ENCODE peak calls at places on chromosomes 11 and 22, in eight cellular contexts. One of them, this sample, is unnamed. For H3K27me3, the result is how much of the 10 kb centered on the place peaks cover.

GRCh38 chr11:61783717-61784505 is 8.5 kb downstream of the TMEM258 start:
- DNase-seq in sigmoid colon: no peak
- DNase-seq in gastrocnemius medialis: no peak
- DNase-seq in effector memory CD4-positive, alpha-beta T cell: no peak
- DNase-seq in SJCRH30: peak
- DNase-seq in naive thymus-derived CD4-positive, alpha-beta T cell: no peak
- DNase-seq in right lobe of liver: no peak
- DNase-seq in cardiac muscle cell: peak
- DNase-seq in this sample: no peak

GRCh38 chr11:69674267-69674885 is 777 bp downstream of the LTO1 start:
- DNase-seq in right lobe of liver: no peak
- DNase-seq in cardiac muscle cell: peak
- DNase-seq in SJCRH30: no peak
- DNase-seq in sigmoid colon: peak
- DNase-seq in gastrocnemius medialis: peak
- DNase-seq in naive thymus-derived CD4-positive, alpha-beta T cell: no peak
- DNase-seq in effector memory CD4-positive, alpha-beta T cell: no peak
- DNase-seq in this sample: no peak

GRCh38 chr22:29916007-29916544 is 33.1 kb downstream of the MTMR3 start:
- DNase-seq in right lobe of liver: no peak
- DNase-seq in sigmoid colon: no peak
- DNase-seq in cardiac muscle cell: no peak
- DNase-seq in gastrocnemius medialis: no peak
- DNase-seq in SJCRH30: no peak
- DNase-seq in effector memory CD4-positive, alpha-beta T cell: no peak
- DNase-seq in naive thymus-derived CD4-positive, alpha-beta T cell: no peak
- DNase-seq in this sample: no peak

GRCh38 chr11:35364101-35364780 is 55.1 kb downstream of the SLC1A2 start:
- DNase-seq in naive thymus-derived CD4-positive, alpha-beta T cell: no peak
- DNase-seq in gastrocnemius medialis: peak
- DNase-seq in cardiac muscle cell: peak
- DNase-seq in SJCRH30: no peak
- DNase-seq in sigmoid colon: peak
- DNase-seq in right lobe of liver: peak
- DNase-seq in effector memory CD4-positive, alpha-beta T cell: no peak
- DNase-seq in this sample: peak

GRCh38 chr22:23178512-23179254 is 1.6 kb upstream of the BCR start:
- DNase-seq in effector memory CD4-positive, alpha-beta T cell: peak
- DNase-seq in right lobe of liver: peak
- DNase-seq in SJCRH30: peak
- DNase-seq in sigmoid colon: peak
- DNase-seq in cardiac muscle cell: peak
- DNase-seq in gastrocnemius medialis: peak
- DNase-seq in naive thymus-derived CD4-positive, alpha-beta T cell: peak
- DNase-seq in this sample: no peak

GRCh38 chr22:38030311-38031133 is 26.7 kb upstream of the PICK1 start:
- DNase-seq in right lobe of liver: no peak
- DNase-seq in sigmoid colon: no peak
- DNase-seq in effector memory CD4-positive, alpha-beta T cell: no peak
- DNase-seq in cardiac muscle cell: no peak
- DNase-seq in naive thymus-derived CD4-positive, alpha-beta T cell: no peak
- DNase-seq in gastrocnemius medialis: no peak
- DNase-seq in SJCRH30: no peak
- DNase-seq in this sample: no peak

GRCh38 chr11:35477871-35478270 is 47.5 kb downstream of the PAMR1 start:
- DNase-seq in right lobe of liver: no peak
- DNase-seq in sigmoid colon: no peak
- DNase-seq in effector memory CD4-positive, alpha-beta T cell: no peak
- DNase-seq in cardiac muscle cell: no peak
- DNase-seq in SJCRH30: no peak
- DNase-seq in gastrocnemius medialis: no peak
- DNase-seq in naive thymus-derived CD4-positive, alpha-beta T cell: no peak
- DNase-seq in this sample: no peak

GRCh38 chr11:109933126-109933525 is 160.1 kb upstream of the ZC3H12C start:
- DNase-seq in gastrocnemius medialis: no peak
- DNase-seq in SJCRH30: no peak
- DNase-seq in naive thymus-derived CD4-positive, alpha-beta T cell: no peak
- DNase-seq in effector memory CD4-positive, alpha-beta T cell: no peak
- DNase-seq in sigmoid colon: no peak
- DNase-seq in cardiac muscle cell: peak
- DNase-seq in right lobe of liver: no peak
- DNase-seq in this sample: no peak

GRCh38 chr11:1074244-1075221 is at the start of gene MUC2:
- DNase-seq in naive thymus-derived CD4-positive, alpha-beta T cell: no peak
- DNase-seq in right lobe of liver: no peak
- DNase-seq in gastrocnemius medialis: no peak
- DNase-seq in effector memory CD4-positive, alpha-beta T cell: no peak
- DNase-seq in SJCRH30: peak
- DNase-seq in sigmoid colon: peak
- DNase-seq in cardiac muscle cell: no peak
- DNase-seq in this sample: peak

GRCh38 chr11:45654242-45654641 is 11.2 kb downstream of the CHST1 start:
- DNase-seq in cardiac muscle cell: no peak
- DNase-seq in SJCRH30: no peak
- DNase-seq in right lobe of liver: peak
- DNase-seq in effector memory CD4-positive, alpha-beta T cell: no peak
- DNase-seq in naive thymus-derived CD4-positive, alpha-beta T cell: no peak
- DNase-seq in gastrocnemius medialis: no peak
- DNase-seq in sigmoid colon: peak
- DNase-seq in this sample: peak

GRCh38 chr11:46039990-46040389 is 81.3 kb downstream of the PHF21A start:
- DNase-seq in sigmoid colon: no peak
- DNase-seq in cardiac muscle cell: peak
- DNase-seq in gastrocnemius medialis: no peak
- DNase-seq in right lobe of liver: no peak
- DNase-seq in effector memory CD4-positive, alpha-beta T cell: no peak
- DNase-seq in SJCRH30: no peak
- DNase-seq in naive thymus-derived CD4-positive, alpha-beta T cell: no peak
- DNase-seq in this sample: no peak

GRCh38 chr11:5369793-5370192 is 13.8 kb upstream of the OR51M1 start:
- DNase-seq in cardiac muscle cell: peak
- DNase-seq in effector memory CD4-positive, alpha-beta T cell: no peak
- DNase-seq in right lobe of liver: no peak
- DNase-seq in naive thymus-derived CD4-positive, alpha-beta T cell: no peak
- DNase-seq in gastrocnemius medialis: no peak
- DNase-seq in SJCRH30: no peak
- DNase-seq in sigmoid colon: no peak
- DNase-seq in this sample: no peak

GRCh38 chr11:16604784-16605439 is 133.5 kb upstream of the C11orf58 start:
- DNase-seq in gastrocnemius medialis: peak
- DNase-seq in effector memory CD4-positive, alpha-beta T cell: no peak
- DNase-seq in cardiac muscle cell: peak
- DNase-seq in sigmoid colon: peak
- DNase-seq in right lobe of liver: peak
- DNase-seq in naive thymus-derived CD4-positive, alpha-beta T cell: no peak
- DNase-seq in SJCRH30: peak
- DNase-seq in this sample: peak

GRCh38 chr11:17010851-17011420 is 3.3 kb downstream of the PLEKHA7 start:
- DNase-seq in gastrocnemius medialis: no peak
- DNase-seq in effector memory CD4-positive, alpha-beta T cell: no peak
- DNase-seq in right lobe of liver: no peak
- DNase-seq in cardiac muscle cell: no peak
- DNase-seq in sigmoid colon: peak
- DNase-seq in naive thymus-derived CD4-positive, alpha-beta T cell: no peak
- DNase-seq in SJCRH30: no peak
- DNase-seq in this sample: no peak

GRCh38 chr22:28027453-28028448 is 108.7 kb upstream of the PITPNB start:
- DNase-seq in SJCRH30: no peak
- DNase-seq in sigmoid colon: peak
- DNase-seq in cardiac muscle cell: peak
- DNase-seq in gastrocnemius medialis: peak
- DNase-seq in naive thymus-derived CD4-positive, alpha-beta T cell: no peak
- DNase-seq in effector memory CD4-positive, alpha-beta T cell: no peak
- DNase-seq in right lobe of liver: no peak
- DNase-seq in this sample: no peak
- H3K4me3 ChIP-seq in SJCRH30: no peak
- H3K4me3 ChIP-seq in sigmoid colon: no peak
- H3K4me3 ChIP-seq in cardiac muscle cell: no peak
- H3K4me3 ChIP-seq in gastrocnemius medialis: no peak
- H3K4me3 ChIP-seq in naive thymus-derived CD4-positive, alpha-beta T cell: no peak
- H3K4me3 ChIP-seq in effector memory CD4-positive, alpha-beta T cell: no peak
- H3K4me3 ChIP-seq in right lobe of liver: no peak
- H3K4me3 ChIP-seq in this sample: no peak

DNA sequence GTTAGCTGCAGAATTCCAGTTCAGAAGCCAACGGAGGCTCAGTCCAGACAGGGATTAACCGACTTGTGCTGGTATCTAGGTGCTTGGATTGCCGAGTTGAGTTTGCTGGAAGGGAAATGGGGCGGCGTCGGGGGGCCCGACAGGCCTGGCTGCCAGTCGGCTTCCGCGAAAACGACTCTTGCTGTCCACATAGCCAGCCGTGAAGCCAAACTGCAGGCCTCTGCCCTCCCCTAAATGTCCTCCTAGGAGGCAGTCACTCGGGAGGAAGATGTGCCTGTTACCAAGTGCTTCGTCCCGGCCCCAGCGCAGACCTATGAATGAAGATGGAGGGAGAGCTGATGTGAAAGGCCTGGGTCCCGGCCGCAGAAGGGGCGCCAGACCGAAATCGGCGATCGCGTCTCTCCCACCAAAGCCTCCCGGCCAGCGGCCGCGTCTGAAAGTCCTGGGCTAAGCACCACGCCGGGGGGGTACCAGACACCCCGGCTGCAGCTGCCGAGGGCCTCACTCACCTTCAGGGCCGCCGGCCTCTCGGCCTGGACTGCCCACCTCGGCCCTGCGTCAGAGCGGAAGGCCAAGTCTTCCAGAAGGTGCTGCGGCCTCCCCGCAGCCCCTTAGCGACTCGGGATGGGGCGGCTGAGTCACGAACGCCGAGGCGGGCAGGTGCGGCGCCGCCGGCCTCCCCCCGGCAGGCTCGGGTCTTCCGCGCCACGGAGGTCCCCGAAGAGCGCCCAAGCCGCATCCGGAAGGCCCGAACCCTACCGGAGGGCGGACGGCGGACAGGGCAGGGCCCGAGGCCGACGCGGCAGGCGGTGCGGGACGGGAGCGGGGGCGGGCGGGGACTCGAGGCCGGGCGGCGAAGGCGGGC is 7.5 kb downstream of the DPAGT1 start:
- DNase-seq in naive thymus-derived CD4-positive, alpha-beta T cell: peak
- DNase-seq in gastrocnemius medialis: no peak
- DNase-seq in SJCRH30: peak
- DNase-seq in right lobe of liver: no peak
- DNase-seq in sigmoid colon: no peak
- DNase-seq in effector memory CD4-positive, alpha-beta T cell: peak
- DNase-seq in cardiac muscle cell: peak
- DNase-seq in this sample: no peak
- H3K27ac ChIP-seq in naive thymus-derived CD4-positive, alpha-beta T cell: peak
- H3K27ac ChIP-seq in gastrocnemius medialis: peak
- H3K27ac ChIP-seq in SJCRH30: peak
- H3K27ac ChIP-seq in right lobe of liver: peak
- H3K27ac ChIP-seq in sigmoid colon: peak
- H3K27ac ChIP-seq in effector memory CD4-positive, alpha-beta T cell: peak
- H3K27ac ChIP-seq in cardiac muscle cell: peak
- H3K27ac ChIP-seq in this sample: peak

DNA sequence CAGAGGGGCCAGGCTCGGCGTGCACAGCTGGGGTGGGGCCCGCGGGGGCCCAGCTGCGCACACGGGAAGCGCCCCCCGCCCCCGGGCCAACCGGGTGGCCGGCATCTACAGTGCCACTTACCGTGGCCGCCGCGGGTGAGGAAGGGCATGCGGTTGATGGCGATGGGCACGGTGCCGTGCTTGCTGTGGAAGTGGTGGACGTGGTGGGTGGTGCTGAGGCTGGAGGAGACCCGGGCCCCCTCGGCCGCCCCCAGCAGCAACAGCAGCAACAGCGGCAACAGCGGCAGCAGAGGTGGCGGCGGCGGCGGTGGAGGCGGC is 51.4 kb downstream of the SLC22A12 start:
- DNase-seq in effector memory CD4-positive, alpha-beta T cell: no peak
- DNase-seq in right lobe of liver: no peak
- DNase-seq in cardiac muscle cell: no peak
- DNase-seq in naive thymus-derived CD4-positive, alpha-beta T cell: no peak
- DNase-seq in gastrocnemius medialis: no peak
- DNase-seq in sigmoid colon: no peak
- DNase-seq in SJCRH30: no peak
- DNase-seq in this sample: no peak
- H3K27me3 ChIP-seq in effector memory CD4-positive, alpha-beta T cell: under half
- H3K27me3 ChIP-seq in right lobe of liver: under half
- H3K27me3 ChIP-seq in cardiac muscle cell: half or more
- H3K27me3 ChIP-seq in naive thymus-derived CD4-positive, alpha-beta T cell: under half
- H3K27me3 ChIP-seq in gastrocnemius medialis: half or more
- H3K27me3 ChIP-seq in sigmoid colon: under half
- H3K27me3 ChIP-seq in SJCRH30: under half
- H3K27me3 ChIP-seq in this sample: half or more

GRCh38 chr11:67482736-67483497 is at the start of gene AIP:
- DNase-seq in sigmoid colon: peak
- DNase-seq in naive thymus-derived CD4-positive, alpha-beta T cell: peak
- DNase-seq in SJCRH30: peak
- DNase-seq in cardiac muscle cell: peak
- DNase-seq in gastrocnemius medialis: peak
- DNase-seq in right lobe of liver: peak
- DNase-seq in effector memory CD4-positive, alpha-beta T cell: peak
- DNase-seq in this sample: peak

GRCh38 chr11:67484847-67485311 is 2.1 kb downstream of the AIP start:
- DNase-seq in gastrocnemius medialis: no peak
- DNase-seq in SJCRH30: no peak
- DNase-seq in naive thymus-derived CD4-positive, alpha-beta T cell: peak
- DNase-seq in right lobe of liver: peak
- DNase-seq in cardiac muscle cell: no peak
- DNase-seq in sigmoid colon: peak
- DNase-seq in effector memory CD4-positive, alpha-beta T cell: peak
- DNase-seq in this sample: no peak

GRCh38 chr11:67483498-67483798 is 622 bp downstream of the AIP start:
- DNase-seq in sigmoid colon: no peak
- DNase-seq in SJCRH30: no peak
- DNase-seq in gastrocnemius medialis: no peak
- DNase-seq in cardiac muscle cell: no peak
- DNase-seq in right lobe of liver: no peak
- DNase-seq in naive thymus-derived CD4-positive, alpha-beta T cell: no peak
- DNase-seq in effector memory CD4-positive, alpha-beta T cell: no peak
- DNase-seq in this sample: no peak

GRCh38 chr11:67482275-67482735 is 521 bp upstream of the AIP start:
- DNase-seq in right lobe of liver: no peak
- DNase-seq in cardiac muscle cell: no peak
- DNase-seq in SJCRH30: no peak
- DNase-seq in naive thymus-derived CD4-positive, alpha-beta T cell: no peak
- DNase-seq in gastrocnemius medialis: no peak
- DNase-seq in sigmoid colon: no peak
- DNase-seq in effector memory CD4-positive, alpha-beta T cell: no peak
- DNase-seq in this sample: no peak

DNA sequence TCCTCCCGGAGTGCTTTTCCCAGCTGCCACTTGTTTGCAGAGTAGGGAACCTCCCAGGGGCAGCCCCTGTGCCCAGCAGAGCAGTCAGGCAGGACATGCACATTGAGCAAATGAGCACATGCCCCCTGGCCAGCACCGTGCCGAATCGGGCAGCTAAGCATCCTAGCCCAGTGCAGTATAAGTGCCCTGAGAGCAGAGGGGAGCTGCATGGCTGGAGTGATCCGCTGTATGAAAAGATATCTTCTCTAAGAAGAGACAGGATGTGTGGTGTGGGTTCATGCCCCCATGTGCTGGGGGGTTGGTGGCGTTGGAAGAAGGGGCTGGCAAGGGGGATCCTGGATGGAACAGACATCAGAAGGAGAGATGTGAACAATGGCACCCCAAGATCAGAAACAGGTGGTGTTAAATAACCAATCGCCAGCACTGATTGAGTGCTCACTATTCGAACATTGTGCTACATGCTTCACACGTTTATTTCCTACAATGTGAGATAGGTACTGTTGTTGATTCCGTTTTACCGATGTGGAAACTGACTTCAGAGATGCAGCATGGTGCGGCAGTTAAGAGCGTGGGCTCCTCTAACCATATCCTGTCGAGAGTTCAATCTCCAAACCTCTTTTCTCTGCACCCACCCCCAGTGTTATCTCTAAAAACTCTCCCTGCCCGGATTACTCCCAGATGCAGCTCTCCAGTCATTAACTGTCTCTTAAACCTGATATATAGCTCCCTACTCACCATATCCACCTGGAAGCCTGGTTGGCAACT is 1.3 kb downstream of the AIP start:
- DNase-seq in gastrocnemius medialis: no peak
- DNase-seq in sigmoid colon: no peak
- DNase-seq in right lobe of liver: no peak
- DNase-seq in cardiac muscle cell: no peak
- DNase-seq in SJCRH30: no peak
- DNase-seq in effector memory CD4-positive, alpha-beta T cell: peak
- DNase-seq in naive thymus-derived CD4-positive, alpha-beta T cell: peak
- DNase-seq in this sample: no peak
- H3K4me3 ChIP-seq in gastrocnemius medialis: peak
- H3K4me3 ChIP-seq in sigmoid colon: peak
- H3K4me3 ChIP-seq in right lobe of liver: no peak
- H3K4me3 ChIP-seq in cardiac muscle cell: peak
- H3K4me3 ChIP-seq in SJCRH30: no peak
- H3K4me3 ChIP-seq in effector memory CD4-positive, alpha-beta T cell: peak
- H3K4me3 ChIP-seq in naive thymus-derived CD4-positive, alpha-beta T cell: peak
- H3K4me3 ChIP-seq in this sample: no peak